ENCODE peak calls at places on chromosomes 7 and 10, in seven cellular contexts. One of them, this sample, is unnamed.

GRCh38 chr10:85916999-85917573 is 449.5 kb downstream of the GRID1 start:
- DNase-seq in fibroblast of pulmonary artery: no peak
- DNase-seq in effector CD4-positive, alpha-beta T cell: no peak
- DNase-seq in AG08395: no peak
- DNase-seq in AG04450: no peak
- DNase-seq in left ventricle myocardium superior: peak
- DNase-seq in stimulated activated CD8-positive, alpha-beta memory T cell treated with anti-CD3 and anti-CD28 coated beads, Interleukin-4, amount 100 ng/mL, for 24 hours: no peak
- DNase-seq in this sample: no peak

GRCh38 chr7:158395780-158396214 is 191.8 kb downstream of the PTPRN2 start:
- DNase-seq in fibroblast of pulmonary artery: no peak
- DNase-seq in effector CD4-positive, alpha-beta T cell: no peak
- DNase-seq in AG08395: no peak
- DNase-seq in AG04450: no peak
- DNase-seq in left ventricle myocardium superior: no peak
- DNase-seq in stimulated activated CD8-positive, alpha-beta memory T cell treated with anti-CD3 and anti-CD28 coated beads, Interleukin-4, amount 100 ng/mL, for 24 hours: no peak
- DNase-seq in this sample: no peak

GRCh38 chr7:36475371-36475770 is 85.7 kb downstream of the ANLN start:
- DNase-seq in fibroblast of pulmonary artery: no peak
- DNase-seq in effector CD4-positive, alpha-beta T cell: no peak
- DNase-seq in AG08395: no peak
- DNase-seq in AG04450: no peak
- DNase-seq in left ventricle myocardium superior: no peak
- DNase-seq in stimulated activated CD8-positive, alpha-beta memory T cell treated with anti-CD3 and anti-CD28 coated beads, Interleukin-4, amount 100 ng/mL, for 24 hours: no peak
- DNase-seq in this sample: no peak

GRCh38 chr10:89838002-89838615 is 136.7 kb downstream of the KIF20B start:
- DNase-seq in fibroblast of pulmonary artery: no peak
- DNase-seq in effector CD4-positive, alpha-beta T cell: no peak
- DNase-seq in AG08395: no peak
- DNase-seq in AG04450: no peak
- DNase-seq in left ventricle myocardium superior: no peak
- DNase-seq in stimulated activated CD8-positive, alpha-beta memory T cell treated with anti-CD3 and anti-CD28 coated beads, Interleukin-4, amount 100 ng/mL, for 24 hours: no peak
- DNase-seq in this sample: no peak

GRCh38 chr10:1420663-1421362 is 316.5 kb downstream of the ADARB2 start:
- DNase-seq in fibroblast of pulmonary artery: no peak
- DNase-seq in effector CD4-positive, alpha-beta T cell: no peak
- DNase-seq in AG08395: no peak
- DNase-seq in AG04450: no peak
- DNase-seq in left ventricle myocardium superior: no peak
- DNase-seq in stimulated activated CD8-positive, alpha-beta memory T cell treated with anti-CD3 and anti-CD28 coated beads, Interleukin-4, amount 100 ng/mL, for 24 hours: peak
- DNase-seq in this sample: no peak

GRCh38 chr7:151113344-151114150 is 27.3 kb downstream of the AGAP3 start:
- DNase-seq in fibroblast of pulmonary artery: peak
- DNase-seq in effector CD4-positive, alpha-beta T cell: no peak
- DNase-seq in AG08395: peak
- DNase-seq in AG04450: peak
- DNase-seq in left ventricle myocardium superior: no peak
- DNase-seq in stimulated activated CD8-positive, alpha-beta memory T cell treated with anti-CD3 and anti-CD28 coated beads, Interleukin-4, amount 100 ng/mL, for 24 hours: no peak
- DNase-seq in this sample: no peak

GRCh38 chr7:149773446-149774236 is at the start of gene ZNF467:
- DNase-seq in fibroblast of pulmonary artery: peak
- DNase-seq in effector CD4-positive, alpha-beta T cell: peak
- DNase-seq in AG08395: no peak
- DNase-seq in AG04450: no peak
- DNase-seq in left ventricle myocardium superior: peak
- DNase-seq in stimulated activated CD8-positive, alpha-beta memory T cell treated with anti-CD3 and anti-CD28 coated beads, Interleukin-4, amount 100 ng/mL, for 24 hours: no peak
- DNase-seq in this sample: no peak

GRCh38 chr7:121420976-121421375 is 24.9 kb upstream of the FAM3C start:
- DNase-seq in fibroblast of pulmonary artery: no peak
- DNase-seq in effector CD4-positive, alpha-beta T cell: no peak
- DNase-seq in AG08395: no peak
- DNase-seq in AG04450: no peak
- DNase-seq in left ventricle myocardium superior: no peak
- DNase-seq in stimulated activated CD8-positive, alpha-beta memory T cell treated with anti-CD3 and anti-CD28 coated beads, Interleukin-4, amount 100 ng/mL, for 24 hours: no peak
- DNase-seq in this sample: no peak

GRCh38 chr10:94183666-94184264 is 179.0 kb downstream of the NOC3L start:
- DNase-seq in fibroblast of pulmonary artery: peak
- DNase-seq in effector CD4-positive, alpha-beta T cell: no peak
- DNase-seq in AG08395: peak
- DNase-seq in AG04450: peak
- DNase-seq in left ventricle myocardium superior: no peak
- DNase-seq in stimulated activated CD8-positive, alpha-beta memory T cell treated with anti-CD3 and anti-CD28 coated beads, Interleukin-4, amount 100 ng/mL, for 24 hours: no peak
- DNase-seq in this sample: no peak

GRCh38 chr10:132645630-132646442 is 108.2 kb downstream of the INPP5A start:
- DNase-seq in fibroblast of pulmonary artery: no peak
- DNase-seq in effector CD4-positive, alpha-beta T cell: no peak
- DNase-seq in AG08395: no peak
- DNase-seq in AG04450: no peak
- DNase-seq in left ventricle myocardium superior: no peak
- DNase-seq in stimulated activated CD8-positive, alpha-beta memory T cell treated with anti-CD3 and anti-CD28 coated beads, Interleukin-4, amount 100 ng/mL, for 24 hours: no peak
- DNase-seq in this sample: no peak

GRCh38 chr7:14507617-14508016 is 394.9 kb downstream of the DGKB start:
- DNase-seq in fibroblast of pulmonary artery: peak
- DNase-seq in effector CD4-positive, alpha-beta T cell: no peak
- DNase-seq in AG08395: no peak
- DNase-seq in AG04450: no peak
- DNase-seq in left ventricle myocardium superior: no peak
- DNase-seq in stimulated activated CD8-positive, alpha-beta memory T cell treated with anti-CD3 and anti-CD28 coated beads, Interleukin-4, amount 100 ng/mL, for 24 hours: no peak
- DNase-seq in this sample: no peak

GRCh38 chr7:75844158-75844557 is 30.6 kb upstream of the CCL24 start:
- DNase-seq in fibroblast of pulmonary artery: no peak
- DNase-seq in effector CD4-positive, alpha-beta T cell: no peak
- DNase-seq in AG08395: no peak
- DNase-seq in AG04450: no peak
- DNase-seq in left ventricle myocardium superior: no peak
- DNase-seq in stimulated activated CD8-positive, alpha-beta memory T cell treated with anti-CD3 and anti-CD28 coated beads, Interleukin-4, amount 100 ng/mL, for 24 hours: no peak
- DNase-seq in this sample: no peak